ENCODE peak calls at places on chromosomes 3 and 15, in eight cellular contexts. H, S, A, J, M, D, T and R are unnamed samples.
A peak's percentile ranks its signal among the peaks of the same experiment; 100 is the strongest.

GRCh38 chr3:33064929-33065328 is 32.0 kb downstream of the GLB1 start:
- DNase-seq in H (no peak), D (no peak), M (peak; percentile 39), A (no peak), S (no peak), J (no peak), T (no peak), R (no peak)

GRCh38 chr3:112973325-112974177 is 1.4 kb downstream of the CD200R1 start:
- DNase-seq in H (no peak), M (no peak), T (no peak), S (no peak), J (no peak), D (no peak), A (no peak), R (no peak)

GRCh38 chr3:43041517-43041916 is 62.4 kb downstream of the GASK1A start:
- DNase-seq in H (no peak), T (no peak), J (no peak), M (no peak), S (no peak), D (no peak), A (no peak), R (no peak)

GRCh38 chr3:130963444-130963843 is 63.2 kb downstream of the ASTE1 start:
- DNase-seq in M (no peak), H (no peak), D (no peak), J (no peak), S (no peak), A (no peak), T (no peak), R (no peak)

GRCh38 chr3:56772926-56773587 is 28.7 kb downstream of the ARHGEF3 start:
- DNase-seq in S (no peak), J (no peak), M (no peak), A (no peak), H (no peak), T (no peak), D (no peak), R (no peak)

GRCh38 chr15:57003418-57003817 is 85.0 kb downstream of the TCF12 start:
- DNase-seq in D (no peak), A (no peak), H (no peak), S (peak; percentile 42), T (no peak), J (no peak), M (no peak), R (no peak)

GRCh38 chr3:124858275-124858674 is 28.9 kb downstream of the ITGB5 start:
- DNase-seq in A (no peak), H (no peak), J (no peak), M (no peak), S (peak; percentile 43), D (no peak), T (no peak), R (no peak)

GRCh38 chr3:52521881-52522650 is 11.6 kb downstream of the NT5DC2 start:
- DNase-seq in T (no peak), J (no peak), A (no peak), M (no peak), S (no peak), H (no peak), D (no peak), R (no peak)

GRCh38 chr3:186413615-186414415 is 51.8 kb upstream of the DGKG start:
- DNase-seq in T (peak; percentile 42), J (peak; percentile 41), A (no peak), M (no peak), H (no peak), D (peak; percentile 46), S (no peak), R (no peak)

GRCh38 chr3:25689226-25689625 is 24.5 kb upstream of the TOP2B start:
- DNase-seq in J (no peak), A (no peak), M (no peak), H (no peak), S (peak; percentile 76), T (no peak), D (no peak), R (no peak)

GRCh38 chr15:25542648-25543047 is 103.8 kb upstream of the UBE3A start:
- DNase-seq in J (no peak), D (no peak), M (no peak), S (no peak), H (no peak), T (no peak), A (no peak), R (no peak)

DNA sequence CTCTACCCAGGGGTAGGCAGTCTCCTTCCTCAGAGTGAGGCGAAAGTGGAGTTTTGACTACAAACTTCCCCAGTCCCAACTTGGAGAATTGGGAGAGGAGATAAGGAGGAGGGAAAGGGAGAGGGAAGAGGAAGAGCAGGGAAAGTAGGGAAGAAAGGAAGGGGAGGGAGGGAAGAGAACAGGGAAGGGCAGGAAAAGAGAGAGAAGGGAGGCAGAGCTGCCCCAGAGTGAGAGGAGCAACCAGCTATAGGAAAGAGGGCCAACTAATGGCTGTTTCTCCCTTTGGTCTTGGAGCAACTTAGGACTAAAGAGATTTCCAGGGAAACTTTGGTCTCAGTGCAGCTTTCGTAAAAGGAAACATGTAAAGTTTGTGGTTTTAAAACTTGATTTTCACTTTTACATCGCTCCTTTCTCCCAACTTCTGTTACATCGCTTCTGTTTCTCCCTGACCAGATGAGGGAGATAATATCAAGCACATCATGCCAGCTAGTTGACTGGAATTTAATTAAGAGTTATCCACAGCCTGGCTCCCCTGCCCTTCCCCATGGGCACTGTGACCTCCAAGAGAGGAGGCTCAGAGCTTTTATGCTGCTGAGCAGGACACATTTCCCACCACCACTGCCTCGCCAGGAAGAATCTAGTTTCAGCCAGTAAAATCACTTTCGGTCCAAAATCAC is 1.4 kb downstream of the CA12 start:
- DNase-seq in S (no peak), D (no peak), H (no peak), T (no peak), J (no peak), M (no peak), A (no peak), R (no peak)
- H3K27ac ChIP-seq in S (no peak overlapping the region), D (no peak overlapping the region), H (peak overlapping the region; percentile 90), T (no peak overlapping the region), J (no peak overlapping the region), M (no peak overlapping the region), A (peak overlapping the region; percentile 92), R (peak overlapping the region; percentile 48)

GRCh38 chr15:41568350-41569017 is 9.5 kb downstream of the TYRO3 start:
- DNase-seq in T (no peak), H (no peak), A (no peak), S (peak; percentile 16), M (no peak), J (peak; percentile 79), D (no peak), R (no peak)
- H3K27ac ChIP-seq in T (no peak overlapping the region), H (no peak overlapping the region), A (no peak overlapping the region), S (no peak overlapping the region), M (no peak overlapping the region), J (peak overlapping the region; percentile 49), D (no peak overlapping the region), R (no peak overlapping the region)

GRCh38 chr3:24367216-24367615 is 127.4 kb downstream of the THRB start:
- DNase-seq in T (no peak), A (no peak), J (no peak), M (no peak), D (no peak), H (no peak), S (no peak), R (no peak)

GRCh38 chr3:24370352-24370751 is 124.3 kb downstream of the THRB start:
- DNase-seq in J (no peak), D (no peak), A (no peak), T (no peak), M (no peak), S (no peak), H (no peak), R (no peak)

GRCh38 chr3:24365168-24365567 is 129.5 kb downstream of the THRB start:
- DNase-seq in M (no peak), A (peak; percentile 29), H (peak; percentile 38), S (peak; percentile 97), T (peak; percentile 56), D (peak; percentile 46), J (no peak), R (peak; percentile 88)

GRCh38 chr3:24368605-24369004 is 126.0 kb downstream of the THRB start:
- DNase-seq in S (no peak), H (no peak), J (no peak), D (no peak), T (no peak), M (no peak), A (no peak), R (no peak)

GRCh38 chr3:24367681-24368264 is 126.9 kb downstream of the THRB start:
- DNase-seq in J (no peak), D (no peak), A (no peak), H (no peak), S (no peak), M (no peak), T (no peak), R (no peak)
- H3K27ac ChIP-seq in J (no peak overlapping the region), D (no peak overlapping the region), A (peak overlapping the region; percentile 37), H (no peak overlapping the region), S (no peak overlapping the region), M (no peak overlapping the region), T (no peak overlapping the region), R (no peak overlapping the region)

GRCh38 chr15:100124361-100124760 is 217.4 kb downstream of the ADAMTS17 start:
- DNase-seq in A (no peak), H (no peak), J (no peak), S (no peak), T (no peak), M (no peak), D (no peak), R (no peak)

GRCh38 chr15:100123611-100124010 is 218.2 kb downstream of the ADAMTS17 start:
- DNase-seq in M (no peak), H (no peak), T (peak; percentile 31), S (no peak), D (no peak), A (no peak), J (no peak), R (no peak)

GRCh38 chr15:100118546-100118945 is 223.2 kb downstream of the ADAMTS17 start:
- DNase-seq in H (no peak), A (no peak), J (no peak), D (no peak), T (no peak), M (no peak), S (no peak), R (no peak)

GRCh38 chr15:100120111-100120510 is 221.7 kb downstream of the ADAMTS17 start:
- DNase-seq in A (no peak), H (no peak), M (no peak), D (no peak), T (no peak), J (no peak), S (no peak), R (no peak)

GRCh38 chr15:100121285-100121684 is 220.5 kb downstream of the ADAMTS17 start:
- DNase-seq in T (no peak), M (no peak), D (no peak), J (no peak), S (no peak), A (no peak), H (no peak), R (no peak)
- H3K27ac ChIP-seq in T (no peak overlapping the region), M (no peak overlapping the region), D (no peak overlapping the region), J (no peak overlapping the region), S (no peak overlapping the region), A (no peak overlapping the region), H (no peak overlapping the region), R (no peak overlapping the region)

GRCh38 chr3:13507791-13508339 is 27.8 kb downstream of the HDAC11 start:
- DNase-seq in T (no peak), M (no peak), A (no peak), J (no peak), H (no peak), D (no peak), S (no peak), R (no peak)
- H3K27ac ChIP-seq in T (no peak overlapping the region), M (no peak overlapping the region), A (peak overlapping the region; percentile 21), J (no peak overlapping the region), H (no peak overlapping the region), D (no peak overlapping the region), S (no peak overlapping the region), R (no peak overlapping the region)

GRCh38 chr15:40739042-40739441 is 16.0 kb downstream of the RMDN3 start:
- DNase-seq in D (no peak), S (no peak), J (no peak), H (no peak), M (no peak), A (no peak), T (no peak), R (no peak)
- H3K27ac ChIP-seq in D (no peak overlapping the region), S (no peak overlapping the region), J (no peak overlapping the region), H (no peak overlapping the region), M (no peak overlapping the region), A (no peak overlapping the region), T (no peak overlapping the region), R (no peak overlapping the region)